ENCODE peak calls at places on chromosomes 16 and 17, in seven cellular contexts. K is Panc1, D is AG09309, I is left lung, H is D721Med, A is A549, R is astrocyte of the cerebellum. G is an unnamed sample.
A peak's percentile ranks its signal among the peaks of the same experiment; 100 is the strongest.

GRCh38 chr17:7479389-7480192 is at the start of gene ZBTB4:
- DNase-seq in D (no peak), K (no peak), H (no peak), R (no peak), A (peak; percentile 60), I (peak; percentile 89), G (no peak)

GRCh38 chr17:48024149-48025039 is 13.2 kb downstream of the COPZ2 start:
- DNase-seq in A (peak; percentile 49), H (no peak), D (no peak), R (no peak), I (peak; percentile 92), K (peak; percentile 54), G (no peak)

GRCh38 chr17:21285164-21286065 is 904 bp downstream of the MAP2K3 start:
- DNase-seq in H (no peak), A (no peak), D (no peak), K (no peak), I (no peak), R (no peak), G (no peak)

GRCh38 chr16:22278418-22278817 is 18.8 kb upstream of the POLR3E start:
- DNase-seq in I (no peak), A (no peak), R (no peak), D (no peak), H (no peak), K (no peak), G (no peak)

GRCh38 chr17:45234641-45235040 is 13.0 kb downstream of the FMNL1 start:
- DNase-seq in D (no peak), H (no peak), I (peak; percentile 30), R (no peak), A (no peak), K (no peak), G (no peak)

GRCh38 chr16:24165273-24165672 is 90.9 kb upstream of the CACNG3 start:
- DNase-seq in D (no peak), A (no peak), H (no peak), R (no peak), K (no peak), I (no peak), G (no peak)

GRCh38 chr16:31274831-31275816 is 15.3 kb downstream of the ITGAM start:
- DNase-seq in D (no peak), R (no peak), K (no peak), A (no peak), I (no peak), H (no peak), G (no peak)

GRCh38 chr17:6327007-6327406 is 107.9 kb downstream of the AIPL1 start:
- DNase-seq in I (no peak), H (no peak), K (no peak), A (no peak), D (no peak), R (no peak), G (no peak)

GRCh38 chr17:17084317-17084835 is 42.1 kb downstream of the MPRIP start:
- DNase-seq in K (no peak), H (no peak), D (no peak), R (no peak), I (no peak), A (no peak), G (no peak)

GRCh38 chr17:18992454-18993130 is 12.0 kb downstream of the FAM83G start:
- DNase-seq in I (no peak), H (no peak), R (no peak), K (no peak), A (no peak), D (no peak), G (no peak)

GRCh38 chr17:69588316-69588715 is 173.8 kb downstream of the MAP2K6 start:
- DNase-seq in A (no peak), K (no peak), D (no peak), I (no peak), R (no peak), H (no peak), G (no peak)

GRCh38 chr16:10168258-10168657 is 14.0 kb downstream of the GRIN2A start:
- DNase-seq in I (no peak), A (no peak), K (peak; percentile 55), H (no peak), R (peak; percentile 83), D (no peak), G (peak; percentile 7)

DNA sequence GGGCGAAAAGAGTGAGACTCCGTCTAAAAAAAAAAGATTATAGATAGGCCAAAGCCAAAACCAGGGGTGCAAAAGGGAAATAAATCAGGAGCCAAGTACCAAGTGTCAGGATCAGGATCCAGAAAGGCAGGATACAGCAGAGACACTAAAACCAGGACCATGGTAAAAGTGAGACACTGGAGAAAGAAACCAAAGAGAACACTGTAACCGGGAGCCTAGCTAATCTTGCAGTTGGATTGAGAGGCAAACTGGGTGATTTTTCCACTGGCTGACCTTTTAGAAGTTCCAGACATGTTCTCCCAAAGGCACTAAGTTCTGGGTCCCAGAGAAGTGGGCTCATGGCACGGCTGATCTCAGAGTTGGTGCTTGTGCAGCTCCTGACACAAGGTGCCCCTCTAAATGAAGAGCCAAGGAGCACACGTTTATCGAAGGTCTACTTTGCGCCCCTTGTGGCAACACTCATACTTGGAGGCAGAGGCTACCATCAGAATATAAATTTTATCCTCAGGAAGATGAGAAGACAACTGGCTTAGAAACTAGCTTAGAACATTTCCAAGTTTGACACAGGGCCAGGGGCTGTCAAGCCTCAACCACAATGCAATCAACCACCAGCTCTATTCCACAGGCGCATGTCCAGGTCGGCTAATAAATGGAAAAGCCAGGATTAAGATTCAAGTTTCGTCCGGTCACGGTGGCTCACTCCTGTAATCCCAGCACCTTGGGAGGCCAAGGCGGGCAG is 27.5 kb upstream of the HELZ start:
- DNase-seq in D (no peak), H (no peak), A (peak; percentile 70), R (no peak), K (no peak), I (no peak), G (no peak)
- TF ChIP-seq CTCF in D (peak; percentile 22), H (peak; percentile 55), A (peak; percentile 44), R (peak; percentile 38), K (no peak), I (no peak), G (peak; percentile 20)

DNA sequence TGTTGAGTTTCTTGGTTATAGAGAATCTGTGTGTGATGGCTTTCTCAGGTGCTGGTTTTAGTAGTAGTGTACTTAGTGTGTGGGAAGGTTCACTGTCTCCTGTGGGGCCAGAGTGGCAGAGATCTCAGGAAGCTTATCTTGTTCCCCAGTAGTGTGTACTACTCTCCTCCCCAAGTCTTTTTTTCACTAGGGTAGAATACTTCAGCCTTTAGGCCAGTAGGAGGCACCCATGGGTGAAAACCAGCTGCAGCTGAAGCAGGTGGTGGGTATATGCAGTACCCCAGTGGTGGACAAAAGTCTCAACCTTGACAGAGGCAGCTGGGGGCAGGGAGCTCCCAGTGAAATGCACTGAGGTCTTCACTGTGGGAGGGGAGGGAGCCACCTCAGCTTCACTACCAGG is 109.9 kb downstream of the PHKB start:
- DNase-seq in A (no peak), R (no peak), I (no peak), K (no peak), D (no peak), H (no peak), G (no peak)
- TF ChIP-seq CTCF in A (no peak), R (no peak), I (no peak), K (no peak), D (no peak), H (no peak), G (no peak)

GRCh38 chr16:17211797-17212196 is 259.0 kb downstream of the XYLT1 start:
- DNase-seq in R (no peak), A (no peak), K (no peak), D (no peak), I (no peak), H (no peak), G (no peak)
- TF ChIP-seq CTCF in R (peak; percentile 49), A (no peak), K (peak; percentile 44), D (peak; percentile 32), I (no peak), H (peak; percentile 39), G (peak; percentile 6)

DNA sequence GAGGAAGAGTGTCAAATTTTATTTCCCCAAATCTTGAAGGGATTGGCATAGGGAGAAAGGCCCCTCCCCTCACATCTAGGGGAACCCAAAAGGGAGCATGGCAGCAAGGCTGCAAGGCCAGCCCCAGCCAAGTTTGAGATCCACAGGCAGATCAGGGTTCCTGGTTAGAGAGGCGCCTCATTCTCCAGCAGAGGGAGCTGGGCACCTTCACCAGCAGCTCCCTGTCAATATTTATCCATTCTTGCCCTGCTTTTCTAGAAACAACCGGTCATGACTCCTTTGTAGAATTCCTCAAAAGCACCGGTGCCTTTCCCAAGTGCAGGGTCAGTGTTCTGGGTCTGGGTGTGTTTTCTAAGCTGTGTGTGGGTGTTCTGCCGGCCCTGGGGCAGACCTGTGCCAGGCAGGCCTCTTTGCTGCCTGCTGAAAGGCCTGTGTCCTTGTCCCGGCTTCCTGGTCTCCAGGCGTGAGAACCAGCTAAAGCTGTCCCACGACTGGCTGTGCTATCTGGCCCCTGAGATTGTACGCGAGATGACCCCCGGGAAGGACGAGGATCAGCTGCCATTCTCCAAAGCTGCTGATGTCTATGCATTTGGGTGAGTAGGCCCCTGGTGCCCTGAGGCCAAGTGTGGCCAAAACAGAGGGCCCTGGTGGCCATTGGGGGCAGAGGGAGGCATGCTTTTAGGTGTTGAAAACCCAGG is 21.2 kb upstream of the LGALS9 start:
- DNase-seq in D (peak; percentile 13), H (no peak), K (no peak), A (peak; percentile 46), I (peak; percentile 37), R (peak; percentile 32), G (peak; percentile 8)
- TF ChIP-seq CTCF in D (peak; percentile 81), H (peak; percentile 60), K (peak; percentile 85), A (peak; percentile 44), I (no peak), R (peak; percentile 78), G (peak; percentile 61)

GRCh38 chr16:85919271-85920267 is 20.6 kb downstream of the IRF8 start:
- DNase-seq in H (no peak), K (no peak), D (no peak), I (no peak), R (no peak), A (no peak), G (no peak)
- TF ChIP-seq CTCF in H (no peak), K (no peak), D (no peak), I (no peak), R (no peak), A (no peak), G (no peak)

GRCh38 chr16:27632267-27632666 is 82.3 kb downstream of the KATNIP start:
- DNase-seq in A (no peak), R (no peak), H (no peak), K (no peak), D (no peak), I (no peak), G (no peak)
- TF ChIP-seq CTCF in A (no peak), R (no peak), H (no peak), K (no peak), D (no peak), I (no peak), G (no peak)

DNA sequence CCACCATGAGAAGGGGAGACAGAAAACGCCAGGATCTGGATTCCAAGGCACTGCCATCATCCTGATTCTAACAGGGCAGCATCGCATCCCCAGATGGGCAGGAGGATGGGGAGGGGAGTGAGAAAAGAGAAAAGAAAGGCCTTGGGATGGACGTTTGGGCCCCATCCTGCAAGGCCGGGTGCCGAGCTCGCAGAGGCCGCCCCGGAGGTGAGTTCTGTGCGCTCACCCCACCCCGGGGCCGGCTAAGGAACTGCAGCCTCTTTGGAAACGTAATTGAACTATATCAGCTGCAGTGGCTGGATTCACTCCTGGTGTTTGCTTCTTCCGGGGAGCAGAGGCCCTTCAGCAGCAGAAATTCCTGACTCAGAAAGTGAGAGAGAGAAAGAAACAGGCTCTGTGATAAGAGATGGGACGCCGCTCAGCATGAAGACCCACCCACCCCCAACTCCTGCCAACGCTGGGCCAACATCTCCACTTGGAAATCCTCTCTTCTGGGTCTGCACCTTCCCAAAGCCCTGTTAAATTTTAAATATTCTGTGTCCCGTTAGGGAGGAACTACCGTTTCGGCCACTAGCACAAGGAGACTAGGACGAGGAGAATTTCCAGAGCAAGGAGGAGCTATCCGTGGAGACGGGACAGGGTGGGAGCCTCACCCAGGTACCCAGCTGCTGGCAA is 8.5 kb upstream of the SSTR2 start:
- DNase-seq in A (peak; percentile 88), K (peak; percentile 17), R (no peak), D (peak; percentile 31), I (peak; percentile 93), H (peak; percentile 60), G (peak; percentile 8)
- TF ChIP-seq CTCF in A (peak; percentile 67), K (peak; percentile 95), R (peak; percentile 89), D (peak; percentile 92), I (peak; percentile 63), H (peak; percentile 83), G (peak; percentile 87)

G was measured in AG09319.